ENCODE peak calls at places on chromosomes 3 and 15, in ten cellular contexts. J, P, L, I, U, F, X, O, C and K are unnamed samples.

GRCh38 chr3:48406443-48407431 is 23.1 kb downstream of the PLXNB1 start:
- DNase-seq in J (no peak), P (no peak), L (no peak), I (peak; percentile 11), U (no peak), F (peak; percentile 34), X (no peak), O (peak; percentile 6), C (no peak), K (no peak)

GRCh38 chr15:84947947-84948830 is 33.5 kb upstream of the PDE8A start:
- DNase-seq in J (peak; percentile 77), P (no peak), L (peak; percentile 96), I (no peak), U (peak; percentile 82), F (no peak), X (no peak), O (no peak), C (peak; percentile 43), K (peak; percentile 84)

GRCh38 chr3:43296565-43296964 is 10.2 kb downstream of the SNRK start:
- DNase-seq in J (no peak), P (no peak), L (no peak), I (peak; percentile 43), U (no peak), F (no peak), X (no peak), O (no peak), C (no peak), K (no peak)

GRCh38 chr3:137762674-137763593 is 1.2 kb upstream of the SOX14 start:
- DNase-seq in J (no peak), P (no peak), L (no peak), I (no peak), U (no peak), F (no peak), X (no peak), O (no peak), C (no peak), K (no peak)

GRCh38 chr3:53073553-53074365 is 27.9 kb upstream of the SFMBT1 start:
- DNase-seq in J (no peak), P (no peak), L (no peak), I (no peak), U (no peak), F (peak; percentile 46), X (peak; percentile 44), O (no peak), C (no peak), K (no peak)

GRCh38 chr15:22922003-22922402 is 58.2 kb downstream of the CYFIP1 start:
- DNase-seq in J (no peak), P (no peak), L (no peak), I (no peak), U (no peak), F (no peak), X (no peak), O (no peak), C (no peak), K (no peak)

GRCh38 chr15:100861511-100861991 is 18.1 kb upstream of the ALDH1A3 start:
- DNase-seq in J (no peak), P (no peak), L (no peak), I (no peak), U (no peak), F (peak; percentile 66), X (no peak), O (no peak), C (no peak), K (no peak)

GRCh38 chr3:112908252-112908651 is 61.6 kb upstream of the CD200R1L start:
- DNase-seq in J (no peak), P (no peak), L (no peak), I (peak; percentile 35), U (no peak), F (no peak), X (no peak), O (no peak), C (no peak), K (no peak)

DNA sequence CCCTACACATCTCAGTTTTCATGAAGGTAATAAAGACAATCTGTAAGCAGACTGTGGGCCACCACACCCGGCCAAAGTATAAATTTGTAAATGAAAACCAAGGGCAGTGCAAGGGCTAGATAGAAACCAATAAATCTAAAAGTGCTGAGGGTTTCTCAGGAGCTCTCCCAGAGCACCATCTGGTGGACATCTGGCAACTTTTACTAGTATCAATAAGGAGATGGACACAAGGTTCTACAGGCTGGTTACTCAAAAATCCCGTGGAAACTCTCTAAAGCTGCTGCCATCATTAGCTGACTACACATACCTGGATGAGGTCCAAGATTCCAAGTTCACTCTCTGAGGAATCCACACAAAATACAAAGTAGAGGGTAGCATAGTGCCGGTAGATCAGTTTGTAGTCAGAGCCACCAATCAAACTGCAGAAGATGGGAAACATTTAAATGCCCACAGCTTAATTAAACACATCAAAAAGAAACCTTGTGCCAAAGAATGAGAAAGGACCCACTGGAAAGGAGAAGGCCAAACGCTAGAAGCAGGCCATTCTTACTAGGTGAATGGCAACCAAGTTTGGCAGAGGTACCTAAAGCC is 5.5 kb downstream of the AP3S2 start:
- DNase-seq in J (peak; percentile 74), P (no peak), L (peak; percentile 57), I (peak; percentile 8), U (peak; percentile 67), F (no peak), X (no peak), O (no peak), C (peak; percentile 69), K (no peak)
- TF ChIP-seq CTCF in J (peak; percentile 66), P (peak; percentile 21), L (peak; percentile 62), I (no peak), U (peak; percentile 66), F (no peak), X (peak; percentile 26), O (peak; percentile 51), C (peak; percentile 79), K (peak; percentile 66)

GRCh38 chr15:72037321-72037720 is 80.6 kb downstream of the MYO9A start:
- DNase-seq in J (no peak), P (no peak), L (peak; percentile 41), I (no peak), U (no peak), F (no peak), X (no peak), O (no peak), C (no peak), K (no peak)

GRCh38 chr15:72042054-72042453 is 75.9 kb downstream of the MYO9A start:
- DNase-seq in J (no peak), P (no peak), L (no peak), I (no peak), U (no peak), F (no peak), X (no peak), O (no peak), C (no peak), K (no peak)

GRCh38 chr15:72047020-72047419 is 70.9 kb downstream of the MYO9A start:
- DNase-seq in J (no peak), P (no peak), L (peak; percentile 63), I (no peak), U (no peak), F (no peak), X (no peak), O (no peak), C (no peak), K (no peak)

DNA sequence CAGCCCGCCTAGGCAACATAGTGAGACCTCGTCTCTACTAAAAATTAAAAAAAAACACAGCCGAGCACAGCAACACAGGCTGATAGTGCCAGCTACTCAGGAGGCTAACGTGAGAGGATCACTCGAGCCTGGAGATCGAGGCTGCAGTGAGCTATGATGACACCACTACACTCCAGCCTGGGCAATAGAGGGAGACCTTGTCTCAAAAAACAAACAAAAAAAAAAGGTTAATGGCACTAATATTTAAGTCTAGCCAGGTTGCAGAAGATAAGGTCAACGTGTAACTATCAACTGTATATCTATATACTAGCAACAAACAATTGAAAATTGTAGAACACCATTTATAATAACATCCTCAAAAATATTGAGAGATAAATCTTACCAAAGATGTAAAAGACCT is 75.1 kb downstream of the MYO9A start:
- DNase-seq in J (no peak), P (no peak), L (no peak), I (no peak), U (no peak), F (no peak), X (no peak), O (no peak), C (no peak), K (no peak)
- TF ChIP-seq CTCF in J (no peak), P (no peak), L (no peak), I (no peak), U (no peak), F (no peak), X (no peak), O (no peak), C (no peak), K (no peak)

GRCh38 chr15:60553163-60553562 is 74.2 kb upstream of the ICE2 start:
- DNase-seq in J (no peak), P (no peak), L (no peak), I (no peak), U (no peak), F (no peak), X (no peak), O (no peak), C (no peak), K (no peak)

GRCh38 chr15:60554494-60554893 is 75.6 kb upstream of the ICE2 start:
- DNase-seq in J (no peak), P (no peak), L (no peak), I (no peak), U (no peak), F (no peak), X (no peak), O (no peak), C (no peak), K (no peak)

GRCh38 chr15:60551147-60551780 is 72.3 kb upstream of the ICE2 start:
- DNase-seq in J (no peak), P (no peak), L (no peak), I (no peak), U (no peak), F (no peak), X (no peak), O (no peak), C (no peak), K (no peak)

GRCh38 chr15:60552224-60552623 is 73.3 kb upstream of the ICE2 start:
- DNase-seq in J (no peak), P (no peak), L (no peak), I (no peak), U (no peak), F (no peak), X (no peak), O (no peak), C (no peak), K (no peak)

GRCh38 chr15:60551781-60552161 is 72.8 kb upstream of the ICE2 start:
- DNase-seq in J (no peak), P (no peak), L (no peak), I (no peak), U (no peak), F (no peak), X (no peak), O (no peak), C (peak; percentile 16), K (no peak)
- TF ChIP-seq CTCF in J (no peak), P (no peak), L (no peak), I (no peak), U (no peak), F (no peak), X (no peak), O (no peak), C (peak; percentile 27), K (no peak)

GRCh38 chr15:55514414-55514850 is 6.4 kb upstream of the DNAAF4 start:
- DNase-seq in J (no peak), P (no peak), L (no peak), I (no peak), U (no peak), F (no peak), X (peak; percentile 81), O (no peak), C (no peak), K (no peak)

GRCh38 chr15:55518009-55518408 is 10.0 kb upstream of the DNAAF4 start:
- DNase-seq in J (no peak), P (no peak), L (no peak), I (no peak), U (no peak), F (no peak), X (no peak), O (no peak), C (no peak), K (no peak)

GRCh38 chr15:55522741-55523450 is 14.9 kb upstream of the DNAAF4 start:
- DNase-seq in J (no peak), P (no peak), L (no peak), I (no peak), U (no peak), F (no peak), X (no peak), O (no peak), C (no peak), K (no peak)

GRCh38 chr15:55515991-55516776 is 8.2 kb upstream of the DNAAF4 start:
- DNase-seq in J (no peak), P (no peak), L (no peak), I (no peak), U (no peak), F (no peak), X (no peak), O (no peak), C (no peak), K (no peak)

GRCh38 chr15:55518641-55519040 is 10.6 kb upstream of the DNAAF4 start:
- DNase-seq in J (no peak), P (no peak), L (no peak), I (no peak), U (no peak), F (no peak), X (no peak), O (no peak), C (no peak), K (no peak)
- TF ChIP-seq CTCF in J (peak; percentile 40), P (peak; percentile 47), L (peak; percentile 20), I (no peak), U (no peak), F (no peak), X (no peak), O (peak; percentile 45), C (no peak), K (no peak)